ENCODE peak calls at places on chromosomes 3 and 15, in six cellular contexts. K is stomach; V is CD4-positive, alpha-beta T cell; S is endodermal cell; H is hepatocyte; F is uterus. J is an unnamed sample.

GRCh38 chr3:50557106-50557505 is 10.4 kb downstream of the C3orf18 start:
- DNase-seq in S (no peak), K (no peak), F (no peak), V (no peak), H (no peak), J (no peak)

GRCh38 chr15:36358094-36358961 is 221.1 kb upstream of the CDIN1 start:
- DNase-seq in S (no peak), F (no peak), V (no peak), H (no peak), K (no peak), J (no peak)

GRCh38 chr15:69602095-69602494 is 149.5 kb downstream of the RPLP1 start:
- DNase-seq in V (no peak), F (no peak), H (no peak), K (no peak), S (peak), J (no peak)

GRCh38 chr15:69760890-69761568 is 308.4 kb downstream of the RPLP1 start:
- DNase-seq in K (peak), F (peak), H (peak), S (no peak), V (peak), J (no peak)

GRCh38 chr3:87305517-87305916 is 29.1 kb upstream of the POU1F1 start:
- DNase-seq in F (no peak), H (no peak), K (no peak), S (no peak), V (no peak), J (no peak)

GRCh38 chr15:39645138-39645975 is 64.5 kb downstream of the THBS1 start:
- DNase-seq in S (peak), H (no peak), K (no peak), V (no peak), F (no peak), J (no peak)

GRCh38 chr15:31304074-31304648 is 22.5 kb upstream of the KLF13 start:
- DNase-seq in K (no peak), F (no peak), V (no peak), H (no peak), S (peak), J (no peak)

GRCh38 chr15:60396964-60397771 is 618 bp downstream of the ANXA2 start:
- DNase-seq in K (peak), F (peak), S (peak), V (peak), H (peak), J (no peak)

GRCh38 chr3:105686324-105686897 is 182.4 kb downstream of the CBLB start:
- DNase-seq in H (peak), F (no peak), K (no peak), S (no peak), V (no peak), J (no peak)

GRCh38 chr15:89127054-89127702 is 38.9 kb downstream of the ABHD2 start:
- DNase-seq in S (no peak), K (no peak), V (no peak), F (no peak), H (no peak), J (no peak)

GRCh38 chr3:46926447-46926846 is 48.9 kb downstream of the PTH1R start:
- DNase-seq in H (no peak), K (no peak), S (no peak), V (no peak), F (peak), J (no peak)

GRCh38 chr3:46927718-46928073 is 48.8 kb downstream of the CCDC12 start:
- DNase-seq in K (no peak), S (no peak), V (no peak), F (no peak), H (no peak), J (no peak)

GRCh38 chr3:46926871-46927717 is 49.5 kb downstream of the CCDC12 start:
- DNase-seq in V (no peak), K (peak), H (peak), S (no peak), F (peak), J (no peak)

GRCh38 chr3:46929324-46929723 is 47.2 kb downstream of the CCDC12 start:
- DNase-seq in V (no peak), F (no peak), S (no peak), H (no peak), K (peak), J (no peak)

GRCh38 chr3:46928297-46928696 is 48.2 kb downstream of the CCDC12 start:
- DNase-seq in V (no peak), H (no peak), S (no peak), K (no peak), F (no peak), J (no peak)
- H3K27ac ChIP-seq in V (no peak), H (no peak), S (no peak), K (peak), F (no peak), J (no peak)

GRCh38 chr3:127377801-127378442 is 90.1 kb upstream of the PRR20G start:
- DNase-seq in K (no peak), F (no peak), V (no peak), H (no peak), S (peak), J (no peak)
- H3K27ac ChIP-seq in K (no peak), F (no peak), V (no peak), H (no peak), S (no peak), J (no peak)

GRCh38 chr15:40982855-40983254 is 29.6 kb downstream of the CHAC1 start:
- DNase-seq in V (no peak), F (no peak), H (no peak), K (no peak), S (no peak), J (no peak)
- H3K27ac ChIP-seq in V (no peak), F (no peak), H (no peak), K (no peak), S (no peak), J (no peak)

GRCh38 chr15:98682992-98683701 is 34.8 kb downstream of the IGF1R start:
- DNase-seq in S (no peak), F (no peak), V (no peak), H (no peak), K (no peak), J (no peak)
- H3K27ac ChIP-seq in S (no peak), F (peak), V (no peak), H (peak), K (peak), J (no peak)

J was measured in caudate nucleus.